ENCODE peak calls at places on chromosomes 12 and 14, in six cellular contexts. One of them, this sample, is unnamed.

GRCh38 chr14:29037428-29037827 is 270.8 kb downstream of the FOXG1 start:
- DNase-seq in AG09309: no peak
- DNase-seq in fibroblast of the aortic adventitia: no peak
- DNase-seq in AG04449: no peak
- DNase-seq in psoas muscle: no peak
- DNase-seq in spleen: no peak
- DNase-seq in this sample: no peak

GRCh38 chr14:61489932-61490331 is 168.6 kb downstream of the PRKCH start:
- DNase-seq in AG09309: no peak
- DNase-seq in fibroblast of the aortic adventitia: no peak
- DNase-seq in AG04449: no peak
- DNase-seq in psoas muscle: no peak
- DNase-seq in spleen: no peak
- DNase-seq in this sample: no peak

GRCh38 chr12:58967551-58967950 is 47.2 kb upstream of the LRIG3 start:
- DNase-seq in AG09309: no peak
- DNase-seq in fibroblast of the aortic adventitia: peak; percentile 36
- DNase-seq in AG04449: no peak
- DNase-seq in psoas muscle: no peak
- DNase-seq in spleen: no peak
- DNase-seq in this sample: no peak

GRCh38 chr12:58504539-58504938 is 415.8 kb downstream of the LRIG3 start:
- DNase-seq in AG09309: no peak
- DNase-seq in fibroblast of the aortic adventitia: no peak
- DNase-seq in AG04449: no peak
- DNase-seq in psoas muscle: no peak
- DNase-seq in spleen: no peak
- DNase-seq in this sample: no peak

GRCh38 chr14:92950773-92951172 is 27.8 kb downstream of the CHGA start:
- DNase-seq in AG09309: no peak
- DNase-seq in fibroblast of the aortic adventitia: no peak
- DNase-seq in AG04449: no peak
- DNase-seq in psoas muscle: no peak
- DNase-seq in spleen: no peak
- DNase-seq in this sample: no peak

GRCh38 chr12:94553130-94553519 is 93.5 kb upstream of the CEP83 start:
- DNase-seq in AG09309: peak; percentile 49
- DNase-seq in fibroblast of the aortic adventitia: peak; percentile 88
- DNase-seq in AG04449: no peak
- DNase-seq in psoas muscle: no peak
- DNase-seq in spleen: no peak
- DNase-seq in this sample: no peak

GRCh38 chr14:102225936-102226335 is 79.0 kb downstream of the MOK start:
- DNase-seq in AG09309: no peak
- DNase-seq in fibroblast of the aortic adventitia: no peak
- DNase-seq in AG04449: no peak
- DNase-seq in psoas muscle: no peak
- DNase-seq in spleen: peak; percentile 62
- DNase-seq in this sample: no peak

GRCh38 chr14:61510736-61511557 is 184.4 kb upstream of the HIF1A start:
- DNase-seq in AG09309: no peak
- DNase-seq in fibroblast of the aortic adventitia: no peak
- DNase-seq in AG04449: no peak
- DNase-seq in psoas muscle: no peak
- DNase-seq in spleen: no peak
- DNase-seq in this sample: peak; percentile 54

GRCh38 chr12:23560611-23561010 is 388.9 kb downstream of the SOX5 start:
- DNase-seq in AG09309: no peak
- DNase-seq in fibroblast of the aortic adventitia: no peak
- DNase-seq in AG04449: no peak
- DNase-seq in psoas muscle: no peak
- DNase-seq in spleen: no peak
- DNase-seq in this sample: no peak

GRCh38 chr12:5884846-5885245 is 60.2 kb downstream of the ANO2 start:
- DNase-seq in AG09309: no peak
- DNase-seq in fibroblast of the aortic adventitia: no peak
- DNase-seq in AG04449: no peak
- DNase-seq in psoas muscle: no peak
- DNase-seq in spleen: no peak
- DNase-seq in this sample: no peak

GRCh38 chr12:3746758-3747157 is 6.2 kb downstream of the CRACR2A start:
- DNase-seq in AG09309: no peak
- DNase-seq in fibroblast of the aortic adventitia: no peak
- DNase-seq in AG04449: no peak
- DNase-seq in psoas muscle: no peak
- DNase-seq in spleen: no peak
- DNase-seq in this sample: no peak

GRCh38 chr12:63862187-63863107 is 17.9 kb downstream of the SRGAP1 start:
- DNase-seq in AG09309: no peak
- DNase-seq in fibroblast of the aortic adventitia: no peak
- DNase-seq in AG04449: no peak
- DNase-seq in psoas muscle: no peak
- DNase-seq in spleen: no peak
- DNase-seq in this sample: peak; percentile 76

GRCh38 chr12:13390381-13390856 is 193.9 kb downstream of the EMP1 start:
- DNase-seq in AG09309: peak; percentile 46
- DNase-seq in fibroblast of the aortic adventitia: peak; percentile 93
- DNase-seq in AG04449: no peak
- DNase-seq in psoas muscle: peak; percentile 92
- DNase-seq in spleen: no peak
- DNase-seq in this sample: peak; percentile 98

GRCh38 chr12:5201554-5202243 is 158.0 kb downstream of the KCNA5 start:
- DNase-seq in AG09309: no peak
- DNase-seq in fibroblast of the aortic adventitia: no peak
- DNase-seq in AG04449: peak; percentile 23
- DNase-seq in psoas muscle: peak; percentile 55
- DNase-seq in spleen: no peak
- DNase-seq in this sample: no peak

GRCh38 chr12:132460571-132460970 is 29.4 kb upstream of the FBRSL1 start:
- DNase-seq in AG09309: no peak
- DNase-seq in fibroblast of the aortic adventitia: no peak
- DNase-seq in AG04449: no peak
- DNase-seq in psoas muscle: no peak
- DNase-seq in spleen: no peak
- DNase-seq in this sample: peak; percentile 18

GRCh38 chr12:106118-106561 is 39.6 kb downstream of the IQSEC3 start:
- DNase-seq in AG09309: no peak
- DNase-seq in fibroblast of the aortic adventitia: no peak
- DNase-seq in AG04449: no peak
- DNase-seq in psoas muscle: no peak
- DNase-seq in spleen: no peak
- DNase-seq in this sample: no peak

GRCh38 chr12:38424436-38424835 is 107.9 kb downstream of the ALG10B start:
- DNase-seq in AG09309: no peak
- DNase-seq in fibroblast of the aortic adventitia: no peak
- DNase-seq in AG04449: no peak
- DNase-seq in psoas muscle: no peak
- DNase-seq in spleen: no peak
- DNase-seq in this sample: no peak

GRCh38 chr12:6292606-6293005 is 17.9 kb upstream of the PLEKHG6 start:
- DNase-seq in AG09309: peak; percentile 63
- DNase-seq in fibroblast of the aortic adventitia: peak; percentile 77
- DNase-seq in AG04449: no peak
- DNase-seq in psoas muscle: no peak
- DNase-seq in spleen: no peak
- DNase-seq in this sample: no peak

GRCh38 chr14:96285667-96286066 is 29.7 kb downstream of the BDKRB1 start:
- DNase-seq in AG09309: peak; percentile 52
- DNase-seq in fibroblast of the aortic adventitia: no peak
- DNase-seq in AG04449: no peak
- DNase-seq in psoas muscle: no peak
- DNase-seq in spleen: no peak
- DNase-seq in this sample: no peak

GRCh38 chr12:75666980-75667359 is 155.6 kb upstream of the KRR1 start:
- DNase-seq in AG09309: peak; percentile 57
- DNase-seq in fibroblast of the aortic adventitia: peak; percentile 83
- DNase-seq in AG04449: no peak
- DNase-seq in psoas muscle: no peak
- DNase-seq in spleen: no peak
- DNase-seq in this sample: no peak

GRCh38 chr12:109827566-109828550 is 5.3 kb downstream of the TRPV4 start:
- DNase-seq in AG09309: no peak
- DNase-seq in fibroblast of the aortic adventitia: no peak
- DNase-seq in AG04449: no peak
- DNase-seq in psoas muscle: peak; percentile 73
- DNase-seq in spleen: peak; percentile 91
- DNase-seq in this sample: no peak

GRCh38 chr14:95344536-95344935 is 24.8 kb upstream of the CLMN start:
- DNase-seq in AG09309: no peak
- DNase-seq in fibroblast of the aortic adventitia: no peak
- DNase-seq in AG04449: no peak
- DNase-seq in psoas muscle: no peak
- DNase-seq in spleen: no peak
- DNase-seq in this sample: no peak

GRCh38 chr14:60760209-60760608 is 25.6 kb downstream of the MNAT1 start:
- DNase-seq in AG09309: no peak
- DNase-seq in fibroblast of the aortic adventitia: no peak
- DNase-seq in AG04449: no peak
- DNase-seq in psoas muscle: no peak
- DNase-seq in spleen: no peak
- DNase-seq in this sample: no peak

GRCh38 chr12:85130631-85131030 is 94.5 kb downstream of the LRRIQ1 start:
- DNase-seq in AG09309: no peak
- DNase-seq in fibroblast of the aortic adventitia: peak; percentile 2
- DNase-seq in AG04449: no peak
- DNase-seq in psoas muscle: no peak
- DNase-seq in spleen: no peak
- DNase-seq in this sample: no peak

GRCh38 chr12:50640321-50640939 is 123.5 kb upstream of the ATF1 start:
- DNase-seq in AG09309: no peak
- DNase-seq in fibroblast of the aortic adventitia: no peak
- DNase-seq in AG04449: no peak
- DNase-seq in psoas muscle: no peak
- DNase-seq in spleen: no peak
- DNase-seq in this sample: no peak

GRCh38 chr12:50642035-50642451 is 121.9 kb upstream of the ATF1 start:
- DNase-seq in AG09309: no peak
- DNase-seq in fibroblast of the aortic adventitia: peak; percentile 74
- DNase-seq in AG04449: no peak
- DNase-seq in psoas muscle: no peak
- DNase-seq in spleen: no peak
- DNase-seq in this sample: no peak

GRCh38 chr12:50642755-50643154 is 121.1 kb upstream of the ATF1 start:
- DNase-seq in AG09309: no peak
- DNase-seq in fibroblast of the aortic adventitia: no peak
- DNase-seq in AG04449: no peak
- DNase-seq in psoas muscle: no peak
- DNase-seq in spleen: no peak
- DNase-seq in this sample: no peak

GRCh38 chr12:50639721-50640120 is 124.2 kb upstream of the ATF1 start:
- DNase-seq in AG09309: no peak
- DNase-seq in fibroblast of the aortic adventitia: no peak
- DNase-seq in AG04449: no peak
- DNase-seq in psoas muscle: no peak
- DNase-seq in spleen: no peak
- DNase-seq in this sample: no peak

DNA sequence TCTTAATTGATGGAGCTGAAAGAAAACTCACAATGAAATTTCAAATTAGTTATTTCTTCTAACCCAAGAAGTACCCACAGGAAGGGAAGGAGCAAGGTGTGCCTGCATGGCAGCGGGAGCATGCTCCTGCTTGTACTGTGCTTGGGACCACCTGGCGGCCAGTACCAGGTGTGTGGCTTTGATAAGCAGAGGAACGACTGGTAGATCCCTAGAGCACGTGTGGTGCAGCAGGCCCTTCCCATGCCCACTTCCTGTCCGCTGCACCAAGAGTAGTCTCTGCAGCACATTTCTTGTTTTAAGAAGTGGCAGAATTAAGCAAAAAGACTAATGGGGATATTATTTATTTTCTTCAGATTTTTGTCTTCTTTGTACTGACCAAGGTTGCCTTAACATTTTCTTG is 122.3 kb upstream of the ATF1 start:
- DNase-seq in AG09309: no peak
- DNase-seq in fibroblast of the aortic adventitia: no peak
- DNase-seq in AG04449: no peak
- DNase-seq in psoas muscle: no peak
- DNase-seq in spleen: no peak
- DNase-seq in this sample: no peak
- TF ChIP-seq CTCF in AG09309: no peak
- TF ChIP-seq CTCF in fibroblast of the aortic adventitia: no peak
- TF ChIP-seq CTCF in AG04449: no peak
- TF ChIP-seq CTCF in psoas muscle: no peak
- TF ChIP-seq CTCF in spleen: no peak
- TF ChIP-seq CTCF in this sample: no peak

DNA sequence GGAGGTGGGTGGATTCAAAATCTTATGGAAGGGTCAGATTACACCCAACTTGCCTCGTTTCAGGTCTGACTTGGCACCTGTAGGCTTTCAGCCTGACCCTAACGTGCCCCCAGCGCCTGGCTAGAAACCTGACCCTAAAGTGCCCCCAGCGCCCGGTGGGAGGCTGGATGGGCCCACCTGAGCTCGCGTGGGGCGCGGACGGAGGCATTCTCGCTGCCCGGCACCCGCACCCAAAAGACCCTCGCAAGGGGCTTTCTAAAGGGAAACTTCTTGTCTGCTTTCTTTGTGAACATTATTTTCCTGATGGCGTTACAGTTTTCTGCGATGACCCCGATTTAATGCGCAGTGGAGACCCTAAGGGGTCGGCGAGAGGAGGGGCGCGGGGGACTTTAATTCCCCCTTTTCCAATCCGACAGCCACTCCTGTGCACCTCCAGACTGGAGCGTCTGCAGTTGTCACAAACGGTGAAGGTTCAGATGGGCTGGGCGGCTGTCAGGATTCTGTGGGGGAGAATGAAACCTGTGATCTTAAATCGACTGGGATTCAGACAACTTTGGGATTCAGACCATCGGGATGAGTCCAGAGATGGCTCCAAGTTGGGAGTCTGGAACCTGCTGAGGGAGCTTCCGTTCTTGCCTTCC is 746 bp upstream of the HRK start:
- DNase-seq in AG09309: no peak
- DNase-seq in fibroblast of the aortic adventitia: no peak
- DNase-seq in AG04449: no peak
- DNase-seq in psoas muscle: no peak
- DNase-seq in spleen: peak; percentile 40
- DNase-seq in this sample: no peak
- H3K4me3 ChIP-seq in AG09309: no peak overlapping the region
- H3K4me3 ChIP-seq in fibroblast of the aortic adventitia: no peak overlapping the region
- H3K4me3 ChIP-seq in AG04449: no peak overlapping the region
- H3K4me3 ChIP-seq in psoas muscle: peak overlapping the region; percentile 62
- H3K4me3 ChIP-seq in spleen: peak overlapping the region; percentile 37
- H3K4me3 ChIP-seq in this sample: no peak overlapping the region

DNA sequence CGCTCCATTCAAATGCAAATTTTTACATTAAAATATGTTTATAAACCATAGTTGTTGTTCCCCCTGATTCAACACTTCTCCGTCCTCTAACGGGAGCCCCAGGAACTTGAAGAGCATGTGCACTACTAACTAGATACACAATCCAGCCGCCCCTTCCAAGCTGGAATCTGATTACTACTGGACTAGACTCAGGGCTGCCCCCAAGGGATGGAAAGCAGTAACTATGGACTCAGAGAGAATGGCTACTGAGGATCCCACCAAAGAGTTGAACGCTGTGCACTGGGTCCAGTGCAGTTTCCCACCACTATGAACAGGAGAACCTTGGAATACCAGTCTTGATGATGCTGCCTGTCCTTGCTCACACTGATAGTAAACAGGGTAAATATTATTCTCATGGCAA is 48.6 kb upstream of the PCNX1 start:
- DNase-seq in AG09309: no peak
- DNase-seq in fibroblast of the aortic adventitia: no peak
- DNase-seq in AG04449: no peak
- DNase-seq in psoas muscle: no peak
- DNase-seq in spleen: no peak
- DNase-seq in this sample: no peak
- TF ChIP-seq CTCF in AG09309: peak; percentile 3
- TF ChIP-seq CTCF in fibroblast of the aortic adventitia: no peak
- TF ChIP-seq CTCF in AG04449: no peak
- TF ChIP-seq CTCF in psoas muscle: no peak
- TF ChIP-seq CTCF in spleen: no peak
- TF ChIP-seq CTCF in this sample: no peak

GRCh38 chr14:89617142-89617460 is 200.1 kb upstream of the FOXN3 start:
- DNase-seq in AG09309: no peak
- DNase-seq in fibroblast of the aortic adventitia: peak; percentile 2
- DNase-seq in AG04449: no peak
- DNase-seq in psoas muscle: no peak
- DNase-seq in spleen: no peak
- DNase-seq in this sample: no peak
- H3K4me3 ChIP-seq in AG09309: no peak overlapping the region
- H3K4me3 ChIP-seq in fibroblast of the aortic adventitia: peak overlapping the region; percentile 72
- H3K4me3 ChIP-seq in AG04449: peak overlapping the region; percentile 74
- H3K4me3 ChIP-seq in psoas muscle: peak overlapping the region; percentile 80
- H3K4me3 ChIP-seq in spleen: peak overlapping the region; percentile 76
- H3K4me3 ChIP-seq in this sample: no peak overlapping the region